ENCODE peak calls at places on chromosome 10, in four cellular contexts. C is GM12878, T is HepG2, N is K562. I is an unnamed sample.

GRCh38 chr10:81882011-81882410 is 7.0 kb downstream of the NRG3 start:
- DNase-seq in C (no peak), N (no peak), T (no peak), I (no peak)

GRCh38 chr10:102644066-102644645 is at the start of gene TRIM8:
- DNase-seq in T (peak; percentile 55), C (no peak), N (peak; percentile 49), I (no peak)

GRCh38 chr10:10798021-10798420 is 219.7 kb upstream of the CELF2 start:
- DNase-seq in C (no peak), N (no peak), T (no peak), I (no peak)

GRCh38 chr10:7407368-7408002 is 3.3 kb downstream of the SFMBT2 start:
- DNase-seq in T (no peak), C (no peak), N (no peak), I (no peak)

GRCh38 chr10:72087969-72088878 is at the start of gene SPOCK2:
- DNase-seq in T (no peak), C (no peak), N (no peak), I (no peak)

GRCh38 chr10:90813592-90814365 is 44.1 kb downstream of the HTR7 start:
- DNase-seq in N (no peak), T (no peak), C (no peak), I (no peak)

GRCh38 chr10:110779489-110779888 is 92.2 kb upstream of the PDCD4 start:
- DNase-seq in C (no peak), T (no peak), N (no peak), I (no peak)

GRCh38 chr10:3811331-3811870 is 26.4 kb upstream of the KLF6 start:
- DNase-seq in N (no peak), C (peak; percentile 76), T (no peak), I (no peak)

GRCh38 chr10:601356-601963 is 88.0 kb downstream of the DIP2C start:
- DNase-seq in T (no peak), N (no peak), C (no peak), I (no peak)

GRCh38 chr10:61963669-61964058 is 62.2 kb downstream of the ARID5B start:
- DNase-seq in T (no peak), C (no peak), N (no peak), I (no peak)

GRCh38 chr10:58723977-58724376 is 211.3 kb downstream of the BICC1 start:
- DNase-seq in C (no peak), N (no peak), T (no peak), I (no peak)

DNA sequence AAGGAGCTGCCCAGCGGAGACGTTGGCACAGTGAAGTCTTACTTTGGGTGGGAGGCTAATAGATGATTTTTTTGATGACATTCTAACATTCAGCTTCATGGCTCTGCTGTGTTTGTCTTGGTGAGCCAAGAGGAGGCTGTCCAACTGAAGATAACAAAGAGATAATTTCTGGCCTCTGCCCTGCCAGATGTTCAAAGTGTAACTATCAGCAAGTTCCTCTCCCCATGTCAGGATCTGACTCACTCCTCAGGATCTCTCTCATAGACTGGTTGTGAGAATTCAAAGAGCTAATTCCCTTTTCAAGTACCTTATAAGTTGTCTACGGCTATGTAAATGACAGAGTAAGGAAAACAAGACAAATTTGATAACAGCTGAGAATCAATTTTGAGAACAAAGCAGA is 1340.9 kb downstream of the XPNPEP1 start:
- DNase-seq in N (no peak), T (no peak), C (no peak), I (no peak)
- TF ChIP-seq REST in N (no peak), T (no peak), C (no peak), I (no peak)

GRCh38 chr10:124724279-124725027 is 19.7 kb downstream of the FAM53B start:
- DNase-seq in C (no peak), T (peak; percentile 72), N (no peak), I (no peak)
- H4K20me1 ChIP-seq in C (no peaks in the 10 kb centered on the region), T (no peaks in the 10 kb centered on the region), N (peaks cover 8% of the 10 kb centered on the region), I (no peaks in the 10 kb centered on the region)

DNA sequence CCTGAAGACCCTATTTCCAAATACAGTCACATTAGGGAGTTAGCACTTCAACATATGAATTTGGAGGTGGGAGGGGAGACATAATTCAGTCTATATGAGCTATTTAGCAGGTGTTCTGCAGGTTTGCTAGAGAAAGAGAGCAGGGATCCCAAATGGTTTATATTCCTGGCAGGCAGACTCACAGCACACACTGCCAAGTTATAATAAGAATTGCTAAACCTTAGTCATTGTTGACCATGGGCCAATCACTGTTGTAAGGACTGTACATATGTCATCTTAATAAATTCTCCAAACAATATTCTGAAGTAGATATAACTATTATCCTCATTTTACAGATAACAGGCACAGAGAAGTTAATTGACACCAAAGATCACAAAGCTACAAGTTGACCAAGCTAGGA is 1.5 kb upstream of the CCDC3 start:
- DNase-seq in N (no peak), T (no peak), C (no peak), I (no peak)
- TF ChIP-seq SP1 in N (no peak), T (no peak), C (no peak), I (no peak)

GRCh38 chr10:48724127-48724526 is 39.5 kb downstream of the WDFY4 start:
- DNase-seq in T (no peak), N (no peak), C (no peak), I (no peak)
- TF ChIP-seq REST in T (peak; percentile 83), N (no peak), C (peak; percentile 43), I (peak; percentile 27)

GRCh38 chr10:48317321-48317990 is 11.0 kb downstream of the MAPK8 start:
- DNase-seq in N (no peak), T (no peak), C (no peak), I (no peak)
- H4K20me1 ChIP-seq in N (peaks cover 31% of the 10 kb centered on the region), T (no peaks in the 10 kb centered on the region), C (no peaks in the 10 kb centered on the region), I (no peaks in the 10 kb centered on the region)